ENCODE peak calls at places on chromosomes 7 and 10, in five cellular contexts. Z is left ventricle myocardium inferior, G is psoas muscle, L is K562, P is mammary epithelial cell. J is an unnamed sample. For H3K4me1, the result is how much of the 10 kb centered on the place peaks cover.

GRCh38 chr10:83373659-83374058 is 765.6 kb upstream of the GHITM start:
- DNase-seq in G (no peak), P (peak), Z (no peak), L (no peak), J (no peak)

GRCh38 chr10:94239696-94240095 is 123.0 kb downstream of the NOC3L start:
- DNase-seq in Z (no peak), G (no peak), L (no peak), P (no peak), J (no peak)

GRCh38 chr10:57162231-57162630 is 801.2 kb upstream of the ZWINT start:
- DNase-seq in G (no peak), L (no peak), P (no peak), Z (no peak), J (no peak)

GRCh38 chr10:99993994-99994689 is 15.6 kb downstream of the DNMBP start:
- DNase-seq in P (no peak), L (peak), G (peak), Z (peak), J (no peak)

GRCh38 chr7:47839381-47839780 is 108.9 kb downstream of the PKD1L1 start:
- DNase-seq in L (no peak), Z (no peak), G (no peak), P (no peak), J (no peak)

GRCh38 chr7:128863433-128863989 is 855 bp downstream of the ATP6V1F start:
- DNase-seq in Z (no peak), G (peak), L (peak), P (peak), J (no peak)

GRCh38 chr10:6396652-6397051 is 183.4 kb downstream of the PRKCQ start:
- DNase-seq in P (peak), G (no peak), Z (no peak), L (no peak), J (no peak)

GRCh38 chr7:68362745-68363518 is 1235.3 kb upstream of the AUTS2 start:
- DNase-seq in G (no peak), L (no peak), P (no peak), Z (no peak), J (no peak)

GRCh38 chr7:95596183-95597135 is at the start of gene PDK4:
- DNase-seq in L (no peak), Z (peak), P (peak), G (peak), J (peak)

GRCh38 chr7:47846117-47846836 is 102.0 kb downstream of the PKD1L1 start:
- DNase-seq in G (no peak), Z (no peak), L (no peak), P (peak), J (no peak)

GRCh38 chr7:25495342-25495855 is 267.1 kb upstream of the NPVF start:
- DNase-seq in G (no peak), Z (peak), L (peak), P (no peak), J (peak)

GRCh38 chr7:151806204-151806603 is 70.7 kb downstream of the PRKAG2 start:
- DNase-seq in P (no peak), G (no peak), Z (no peak), L (no peak), J (no peak)

GRCh38 chr7:101934618-101935017 is 117.2 kb downstream of the CUX1 start:
- DNase-seq in Z (no peak), P (no peak), G (no peak), L (no peak), J (no peak)

GRCh38 chr10:72186213-72186612 is 29.6 kb upstream of the ANAPC16 start:
- DNase-seq in Z (no peak), G (no peak), P (peak), L (no peak), J (no peak)

GRCh38 chr7:107201795-107202450 is 33.1 kb downstream of the HBP1 start:
- DNase-seq in L (peak), G (peak), P (peak), Z (peak), J (no peak)

GRCh38 chr7:12199363-12199762 is 11.7 kb upstream of the TMEM106B start:
- DNase-seq in G (no peak), P (no peak), L (no peak), Z (no peak), J (no peak)

GRCh38 chr7:85595639-85596268 is 408.9 kb upstream of the SEMA3D start:
- DNase-seq in G (no peak), Z (no peak), P (peak), L (no peak), J (no peak)

GRCh38 chr7:155699180-155699579 is 54.7 kb downstream of the RBM33 start:
- DNase-seq in G (no peak), L (no peak), Z (no peak), P (no peak), J (no peak)

GRCh38 chr7:137774793-137775201 is 72.0 kb downstream of the DGKI start:
- DNase-seq in P (peak), G (no peak), L (no peak), Z (no peak), J (no peak)

GRCh38 chr10:16116404-16117304 is 256.3 kb upstream of the MINDY3 start:
- DNase-seq in G (no peak), L (peak), P (peak), Z (no peak), J (no peak)

GRCh38 chr7:88758355-88759215 is 915 bp upstream of the ZNF804B start:
- DNase-seq in P (no peak), Z (peak), G (no peak), L (no peak), J (peak)

GRCh38 chr10:98486421-98486820 is 39.7 kb upstream of the HPS1 start:
- DNase-seq in P (peak), G (no peak), Z (no peak), L (no peak), J (no peak)

GRCh38 chr7:80140388-80140787 is 5.8 kb downstream of the GNAI1 start:
- DNase-seq in Z (no peak), P (peak), G (no peak), L (no peak), J (no peak)

GRCh38 chr7:107446988-107447387 is 22.9 kb upstream of the GPR22 start:
- DNase-seq in L (no peak), G (no peak), P (peak), Z (no peak), J (no peak)

GRCh38 chr7:5528071-5528814 is 104.6 kb upstream of the TNRC18 start:
- DNase-seq in L (no peak), P (peak), G (no peak), Z (peak), J (peak)

GRCh38 chr7:391411-391951 is 101.5 kb downstream of the FOXL3 start:
- DNase-seq in Z (peak), P (peak), L (no peak), G (no peak), J (peak)

GRCh38 chr10:88386204-88386877 is 196.8 kb downstream of the RNLS start:
- DNase-seq in L (no peak), G (no peak), P (peak), Z (no peak), J (no peak)

GRCh38 chr7:93719546-93719945 is 145.0 kb upstream of the CALCR start:
- DNase-seq in Z (no peak), P (peak), L (no peak), G (no peak), J (no peak)

DNA sequence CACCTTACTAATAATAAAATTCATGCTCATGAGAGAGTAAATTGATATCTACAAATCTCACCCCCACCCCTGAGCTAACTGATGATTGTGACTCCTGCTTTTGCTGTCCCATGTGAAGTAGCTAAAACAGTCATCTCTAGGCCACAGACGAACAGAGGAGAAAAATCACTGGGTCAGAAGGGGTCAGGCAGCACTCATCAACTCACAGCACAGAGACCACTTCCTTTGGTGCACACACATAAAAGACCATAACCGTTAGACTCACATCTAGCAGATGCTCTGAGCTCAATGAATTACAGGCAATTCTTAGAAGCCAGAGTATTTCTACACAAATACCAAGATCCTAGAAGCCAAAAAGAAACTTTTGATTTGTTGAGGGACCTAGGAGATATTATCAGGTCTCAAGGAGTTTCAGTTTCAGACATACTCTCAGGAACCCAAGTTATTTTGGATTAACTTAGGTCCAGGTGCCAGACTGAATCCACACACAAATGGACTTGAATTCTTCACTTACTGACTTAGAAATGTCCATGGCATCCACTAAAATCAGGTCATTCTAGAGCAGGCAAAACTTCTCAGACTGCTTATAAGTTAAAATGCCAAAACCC is 65.0 kb upstream of the TES start:
- DNase-seq in P (no peak), G (no peak), L (no peak), Z (no peak), J (no peak)
- H3K4me3 ChIP-seq in P (no peak), G (no peak), L (no peak), Z (no peak), J (no peak)

GRCh38 chr10:110218627-110219026 is 11.2 kb downstream of the MXI1 start:
- DNase-seq in G (no peak), Z (no peak), L (no peak), P (no peak), J (no peak)
- H3K4me1 ChIP-seq in G (under half), Z (half or more), L (under half), P (under half), J (under half)

GRCh38 chr10:96719850-96720421 is 378 bp downstream of the PIK3AP1 start:
- DNase-seq in P (no peak), L (peak), G (peak), Z (peak), J (peak)
- H3K4me3 ChIP-seq in P (no peak), L (peak), G (peak), Z (peak), J (peak)

GRCh38 chr7:81161459-81162075 is 242.7 kb upstream of the SEMA3C start:
- DNase-seq in L (peak), Z (no peak), G (peak), P (peak), J (no peak)

GRCh38 chr7:81159402-81159801 is 240.6 kb upstream of the SEMA3C start:
- DNase-seq in L (peak), Z (no peak), G (no peak), P (peak), J (no peak)

GRCh38 chr7:81162234-81162633 is 243.4 kb upstream of the SEMA3C start:
- DNase-seq in Z (no peak), P (no peak), L (no peak), G (no peak), J (no peak)

GRCh38 chr7:81158189-81158588 is 239.3 kb upstream of the SEMA3C start:
- DNase-seq in L (no peak), Z (no peak), P (no peak), G (no peak), J (no peak)

DNA sequence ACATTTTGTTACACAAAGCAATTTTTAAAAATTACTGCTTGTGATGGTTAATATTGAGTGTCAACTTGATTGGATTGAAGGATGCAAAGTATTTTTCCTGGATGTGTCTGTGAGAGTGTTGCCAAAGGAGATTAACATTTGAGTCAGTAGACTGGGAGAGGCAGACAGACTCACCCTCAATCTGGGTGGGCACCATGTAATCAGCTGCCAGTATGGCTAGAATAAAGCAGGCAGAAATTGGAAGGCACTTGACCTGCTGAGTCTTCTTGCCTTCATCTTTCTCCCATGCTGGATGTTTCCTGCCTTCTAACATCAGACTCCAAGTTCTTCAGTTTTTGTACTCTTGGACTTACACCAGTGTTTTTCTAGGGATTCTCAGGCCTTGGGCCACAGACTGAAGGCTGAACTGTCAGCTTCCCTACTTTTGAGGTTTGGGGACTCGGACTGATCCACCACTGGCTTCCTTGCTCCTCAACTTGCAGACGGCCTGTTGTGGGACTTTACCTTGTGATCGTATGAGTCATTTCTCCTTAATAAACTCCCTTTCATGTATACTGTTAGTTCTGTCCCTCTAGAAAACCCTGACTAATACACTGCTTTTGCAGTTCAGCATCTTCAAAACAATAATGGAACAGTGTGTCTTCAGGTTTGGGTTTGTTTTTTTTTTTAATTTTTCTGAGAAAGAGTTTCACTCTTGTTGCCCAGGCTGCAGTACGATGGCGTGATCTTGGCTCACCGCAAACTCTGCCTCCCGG is 244.1 kb upstream of the SEMA3C start:
- DNase-seq in Z (no peak), P (peak), G (no peak), L (no peak), J (no peak)
- H3K4me1 ChIP-seq in Z (under half), P (under half), G (under half), L (under half), J (under half)

GRCh38 chr7:17403996-17404395 is 105.5 kb downstream of the AHR start:
- DNase-seq in Z (no peak), L (no peak), G (no peak), P (no peak), J (no peak)
- H3K4me3 ChIP-seq in Z (no peak), L (no peak), G (no peak), P (no peak), J (no peak)

GRCh38 chr10:95284807-95285206 is 6.0 kb downstream of the PDLIM1 start:
- DNase-seq in Z (no peak), L (no peak), G (no peak), P (no peak), J (no peak)
- H3K4me1 ChIP-seq in Z (half or more), L (under half), G (half or more), P (half or more), J (under half)

DNA sequence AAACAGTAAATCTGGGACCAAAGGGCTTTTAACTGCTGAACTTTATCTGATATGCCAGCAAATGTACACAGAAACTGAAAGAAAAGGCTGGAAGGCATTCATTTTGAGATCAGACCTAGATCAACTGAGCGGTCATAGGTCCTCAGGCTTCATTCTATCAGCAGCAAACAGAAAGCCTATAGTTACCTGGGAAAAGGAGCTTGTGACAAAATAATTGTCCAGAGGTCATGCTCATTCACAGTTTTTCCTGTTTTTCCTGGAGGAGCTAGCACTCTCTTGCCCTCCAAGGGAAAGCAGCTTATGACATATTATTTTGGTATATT is 320.2 kb downstream of the AHR start:
- DNase-seq in G (no peak), Z (no peak), P (no peak), L (no peak), J (no peak)
- H3K4me3 ChIP-seq in G (no peak), Z (no peak), P (no peak), L (no peak), J (no peak)

GRCh38 chr7:153185936-153186335 is 426.4 kb downstream of the ACTR3B start:
- DNase-seq in G (no peak), L (no peak), Z (no peak), P (no peak), J (no peak)

GRCh38 chr7:153190452-153190851 is 430.9 kb downstream of the ACTR3B start:
- DNase-seq in L (peak), P (no peak), Z (no peak), G (no peak), J (no peak)

GRCh38 chr7:153190986-153191385 is 431.4 kb downstream of the ACTR3B start:
- DNase-seq in Z (no peak), P (no peak), G (no peak), L (no peak), J (no peak)

GRCh38 chr7:153188161-153188560 is 428.6 kb downstream of the ACTR3B start:
- DNase-seq in G (no peak), L (no peak), P (no peak), Z (no peak), J (no peak)

GRCh38 chr7:153188630-153189029 is 429.1 kb downstream of the ACTR3B start:
- DNase-seq in L (no peak), Z (no peak), G (no peak), P (no peak), J (no peak)
- H3K4me1 ChIP-seq in L (under half), Z (under half), G (under half), P (under half), J (under half)

GRCh38 chr10:124092270-124093075 is 925 bp downstream of the CHST15 start:
- DNase-seq in Z (peak), P (peak), G (peak), L (peak), J (peak)

GRCh38 chr10:124088944-124089343 is 4.5 kb downstream of the CHST15 start:
- DNase-seq in G (no peak), Z (no peak), L (no peak), P (no peak), J (peak)

GRCh38 chr10:124091646-124092269 is 1.6 kb downstream of the CHST15 start:
- DNase-seq in G (peak), Z (peak), P (peak), L (no peak), J (peak)

GRCh38 chr10:124089859-124090258 is 3.5 kb downstream of the CHST15 start:
- DNase-seq in G (no peak), Z (no peak), P (no peak), L (no peak), J (no peak)

GRCh38 chr10:124090630-124091209 is 2.7 kb downstream of the CHST15 start:
- DNase-seq in Z (no peak), L (no peak), P (peak), G (no peak), J (peak)
- H3K4me3 ChIP-seq in Z (no peak), L (no peak), P (no peak), G (peak), J (peak)

GRCh38 chr7:44376429-44377133 is 51.2 kb upstream of the CAMK2B start:
- DNase-seq in P (no peak), L (no peak), Z (no peak), G (no peak), J (no peak)

GRCh38 chr7:44375926-44376342 is 50.5 kb upstream of the CAMK2B start:
- DNase-seq in Z (no peak), L (peak), P (no peak), G (no peak), J (no peak)

GRCh38 chr7:44378744-44379143 is 53.4 kb upstream of the CAMK2B start:
- DNase-seq in P (peak), G (no peak), L (no peak), Z (no peak), J (no peak)

GRCh38 chr7:44377681-44378421 is 52.5 kb upstream of the CAMK2B start:
- DNase-seq in G (no peak), L (no peak), P (peak), Z (no peak), J (no peak)

DNA sequence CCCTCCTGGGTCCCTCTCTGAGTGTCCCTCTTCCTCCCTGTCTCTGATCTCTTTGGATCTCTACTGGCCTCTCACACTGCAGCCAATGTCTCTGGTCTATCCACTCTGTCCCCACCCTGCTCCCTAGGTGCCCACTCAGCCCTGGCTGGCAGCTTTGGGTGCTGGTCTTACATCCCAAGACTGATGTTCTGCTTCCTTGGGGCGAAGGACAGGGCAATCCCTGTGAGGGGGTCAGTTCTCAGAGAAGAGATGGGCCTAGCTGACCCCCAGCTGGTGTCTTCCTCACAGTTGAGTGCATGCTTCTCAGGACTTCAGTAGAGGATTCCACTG is 51.7 kb upstream of the CAMK2B start:
- DNase-seq in P (no peak), Z (no peak), G (no peak), L (no peak), J (no peak)
- H3K4me1 ChIP-seq in P (half or more), Z (under half), G (under half), L (under half), J (under half)

J was measured in ovary.